ENCODE peak calls at places on chromosomes 4 and X, in four cellular contexts. V is K562, F is left ventricle myocardium inferior, Z is HepG2. G is an unnamed sample.

GRCh38 chr4:135434936-135435335 is 1233.3 kb upstream of the PABPC4L start:
- DNase-seq in V (no peak), F (no peak), Z (no peak), G (no peak)

GRCh38 chr4:78186597-78187543 is 129.7 kb downstream of the FRAS1 start:
- DNase-seq in V (no peak), F (no peak), Z (no peak), G (no peak)

GRCh38 chrX:10030570-10030969 is 63.4 kb downstream of the CLDN34 start:
- DNase-seq in V (no peak), F (no peak), Z (peak), G (no peak)

GRCh38 chr4:183335369-183335940 is 13.2 kb upstream of the CLDN24 start:
- DNase-seq in V (peak), F (no peak), Z (peak), G (no peak)

GRCh38 chr4:53009824-53010223 is 147.7 kb downstream of the RASL11B start:
- DNase-seq in V (no peak), F (no peak), Z (no peak), G (no peak)

GRCh38 chrX:80306007-80306406 is 114.2 kb upstream of the TENT5D start:
- DNase-seq in V (no peak), F (no peak), Z (no peak), G (no peak)

GRCh38 chr4:8329859-8330761 is 60.6 kb downstream of the HTRA3 start:
- DNase-seq in V (no peak), F (peak), Z (no peak), G (no peak)

GRCh38 chr4:26484032-26484515 is 6.2 kb downstream of the CCKAR start:
- DNase-seq in V (no peak), F (no peak), Z (no peak), G (no peak)

GRCh38 chrX:123731258-123731986 is 1.4 kb downstream of the THOC2 start:
- DNase-seq in V (peak), F (no peak), Z (no peak), G (peak)

GRCh38 chr4:19945501-19945900 is 306.2 kb upstream of the SLIT2 start:
- DNase-seq in V (no peak), F (no peak), Z (no peak), G (no peak)

GRCh38 chr4:98749206-98749605 is 90.8 kb upstream of the TSPAN5 start:
- DNase-seq in V (no peak), F (no peak), Z (no peak), G (no peak)

GRCh38 chrX:38878674-38879375 is 77.6 kb downstream of the MID1IP1 start:
- DNase-seq in V (no peak), F (no peak), Z (no peak), G (no peak)

GRCh38 chrX:109840585-109840984 is 107.5 kb upstream of the ACSL4 start:
- DNase-seq in V (peak), F (no peak), Z (peak), G (peak)

GRCh38 chr4:86358176-86358701 is 1.6 kb downstream of the MAPK10 start:
- DNase-seq in V (no peak), F (no peak), Z (no peak), G (no peak)

GRCh38 chrX:44580466-44580865 is 37.8 kb upstream of the FUNDC1 start:
- DNase-seq in V (no peak), F (no peak), Z (no peak), G (no peak)

GRCh38 chrX:134419784-134420183 is 40.2 kb upstream of the HPRT1 start:
- DNase-seq in V (no peak), F (no peak), Z (no peak), G (no peak)

GRCh38 chr4:55004831-55005230 is 120.6 kb downstream of the KDR start:
- DNase-seq in V (no peak), F (no peak), Z (no peak), G (no peak)

GRCh38 chrX:110412971-110413726 is 54.5 kb downstream of the RTL9 start:
- DNase-seq in V (peak), F (peak), Z (peak), G (peak)

GRCh38 chr4:17809667-17810066 is 890 bp downstream of the DCAF16 start:
- DNase-seq in V (peak), F (no peak), Z (peak), G (no peak)

GRCh38 chr4:139367421-139368090 is 65.3 kb upstream of the NDUFC1 start:
- DNase-seq in V (no peak), F (no peak), Z (no peak), G (no peak)

GRCh38 chr4:5724377-5724776 is 13.4 kb downstream of the EVC start:
- DNase-seq in V (no peak), F (no peak), Z (no peak), G (no peak)

GRCh38 chr4:2266181-2266580 is 4.3 kb upstream of the MXD4 start:
- DNase-seq in V (no peak), F (peak), Z (no peak), G (peak)

GRCh38 chr4:108270466-108271450 is 102.0 kb upstream of the LEF1 start:
- DNase-seq in V (peak), F (no peak), Z (no peak), G (no peak)

GRCh38 chrX:111914398-111915092 is 38.6 kb downstream of the TRPC5OS start:
- DNase-seq in V (no peak), F (no peak), Z (no peak), G (no peak)

DNA sequence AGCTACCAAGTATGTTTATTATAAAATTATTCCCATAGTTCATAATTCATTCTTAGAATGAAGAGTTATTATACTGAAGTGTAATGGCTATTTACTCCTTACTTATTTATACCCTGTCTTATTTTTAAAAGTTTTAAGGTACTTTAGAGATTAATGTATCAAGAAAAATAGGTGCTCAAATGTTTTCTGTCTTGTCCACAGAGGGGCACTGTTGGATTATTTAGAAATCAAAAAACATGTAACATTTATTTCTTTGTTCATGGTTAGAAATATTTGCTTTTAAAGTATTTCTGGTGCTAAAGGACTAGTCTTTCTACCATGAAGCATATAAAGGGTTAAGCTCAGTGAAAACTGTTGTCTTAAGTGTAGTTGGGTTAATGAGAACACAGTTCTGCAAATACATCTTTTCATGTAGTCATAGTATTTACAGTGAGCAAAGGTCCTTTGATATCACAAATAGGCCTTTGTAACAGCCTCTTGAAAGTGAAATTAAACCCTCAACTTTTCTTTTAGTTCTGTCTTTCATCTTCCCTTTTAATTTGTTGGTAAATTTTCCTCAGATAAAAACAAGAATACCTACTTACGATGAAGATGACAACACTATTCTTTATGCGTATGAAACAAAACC is 7.7 kb downstream of the SCML1 start:
- DNase-seq in V (no peak), F (no peak), Z (peak), G (no peak)
- TF ChIP-seq CTCF in V (peak), F (peak), Z (no peak), G (no peak)

GRCh38 chr4:6873792-6874461 is 35.7 kb upstream of the TBC1D14 start:
- DNase-seq in V (peak), F (peak), Z (peak), G (peak)

GRCh38 chr4:6876440-6876839 is 33.2 kb upstream of the TBC1D14 start:
- DNase-seq in V (no peak), F (no peak), Z (no peak), G (no peak)

GRCh38 chr4:6875431-6875831 is 34.2 kb upstream of the TBC1D14 start:
- DNase-seq in V (no peak), F (peak), Z (no peak), G (no peak)

GRCh38 chr4:6869944-6870343 is 39.7 kb upstream of the TBC1D14 start:
- DNase-seq in V (no peak), F (peak), Z (no peak), G (no peak)

GRCh38 chr4:6873291-6873690 is 36.3 kb upstream of the TBC1D14 start:
- DNase-seq in V (no peak), F (no peak), Z (no peak), G (no peak)
- TF ChIP-seq CTCF in V (peak), F (no peak), Z (peak), G (no peak)

DNA sequence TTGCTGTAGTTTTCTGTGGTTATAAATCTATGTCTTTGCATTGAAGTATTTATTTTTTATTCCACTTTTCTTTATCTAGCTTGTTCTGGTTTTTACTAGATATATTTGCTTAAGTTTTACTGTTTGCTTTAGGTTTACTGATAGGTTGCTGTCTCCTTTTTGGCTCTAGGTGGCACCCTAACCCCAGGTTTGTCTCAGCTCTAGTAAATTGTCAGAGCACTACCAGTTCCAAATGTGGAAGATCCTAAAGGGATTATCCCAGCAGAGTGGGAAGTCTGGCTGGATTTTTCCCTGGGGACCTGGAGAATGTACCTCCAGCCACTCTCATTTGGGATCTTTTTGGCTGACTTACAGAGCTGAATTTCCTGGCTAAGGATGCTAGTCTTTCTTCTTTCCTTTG is 106.1 kb downstream of the PBDC1 start:
- DNase-seq in V (peak), F (peak), Z (peak), G (no peak)
- TF ChIP-seq CTCF in V (peak), F (peak), Z (peak), G (peak)

DNA sequence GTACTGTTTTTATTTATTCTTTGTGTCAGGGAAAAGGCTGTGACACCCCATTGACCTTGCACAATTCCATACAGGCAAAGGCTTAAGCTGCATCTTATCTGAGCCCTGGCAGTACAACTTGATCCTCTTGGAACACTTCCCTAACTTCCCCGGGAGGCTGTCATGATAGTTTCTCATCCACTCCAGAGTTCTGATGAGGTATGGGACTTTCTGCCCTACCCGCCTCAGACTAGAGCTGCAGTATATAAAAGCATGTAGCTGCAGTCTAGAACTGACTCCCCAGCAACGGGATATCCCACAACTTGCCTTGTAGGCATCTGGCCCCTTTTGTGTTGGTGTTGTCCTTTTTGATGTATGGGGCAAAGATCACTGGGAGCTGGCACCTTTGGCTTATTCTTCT is 72.7 kb downstream of the FNIP2 start:
- DNase-seq in V (no peak), F (peak), Z (no peak), G (no peak)
- TF ChIP-seq CTCF in V (no peak), F (no peak), Z (no peak), G (no peak)

DNA sequence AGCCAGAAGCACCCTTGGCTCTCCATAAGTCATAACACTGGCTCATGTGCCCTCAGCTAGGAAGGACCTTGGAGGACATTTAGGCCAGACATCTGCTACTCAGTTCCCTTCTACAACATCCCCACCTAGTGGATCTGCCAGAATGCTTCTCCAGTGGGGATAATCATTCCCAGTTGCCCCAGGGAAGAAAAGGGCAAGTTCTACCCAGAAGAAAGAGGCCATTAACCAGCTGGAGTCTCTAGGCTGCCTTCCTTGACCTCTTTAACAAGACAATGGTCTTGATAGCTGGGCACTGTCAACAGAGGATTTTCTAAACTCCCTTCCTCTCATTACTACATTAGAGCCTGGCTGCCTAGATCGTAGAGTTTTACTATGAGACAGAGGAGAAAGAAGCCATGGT is 42.0 kb downstream of the LGI2 start:
- DNase-seq in V (peak), F (no peak), Z (peak), G (no peak)
- TF ChIP-seq CTCF in V (peak), F (peak), Z (peak), G (peak)

GRCh38 chr4:31545330-31545729 is 825.2 kb downstream of the PCDH7 start:
- DNase-seq in V (no peak), F (no peak), Z (no peak), G (no peak)
- TF ChIP-seq CTCF in V (no peak), F (no peak), Z (no peak), G (no peak)

DNA sequence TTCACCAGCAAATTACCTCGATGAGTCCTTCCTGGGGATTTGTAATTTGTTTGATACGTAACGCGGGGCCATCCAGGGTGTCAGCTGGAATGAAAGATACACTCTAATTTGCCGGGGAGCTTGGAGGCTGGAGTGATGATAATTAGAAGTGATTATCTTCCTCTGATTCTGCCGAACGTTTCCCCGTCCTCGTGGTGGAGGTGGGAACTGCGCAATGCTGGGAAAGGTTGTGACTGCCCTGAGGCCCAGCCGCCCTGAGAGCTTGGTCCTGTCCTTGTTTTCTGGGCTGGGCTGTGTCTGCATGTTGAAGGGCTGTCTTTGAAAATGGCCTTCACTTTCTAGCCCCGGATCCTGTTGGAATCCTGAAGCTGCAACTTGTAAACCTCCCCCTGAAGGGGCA is 48.0 kb downstream of the SORCS2 start:
- DNase-seq in V (no peak), F (no peak), Z (no peak), G (no peak)
- TF ChIP-seq CTCF in V (no peak), F (no peak), Z (no peak), G (no peak)

G was measured in upper lobe of left lung.